ENCODE peak calls at places on chromosomes 13 and 19, in ten cellular contexts. S is colonic mucosa; O is thoracic aorta; H is PC-9; P is cardiac muscle cell; K is CD8-positive, alpha-beta T cell; R is astrocyte; A is foreskin keratinocyte; B is Panc1; J is thyroid gland. X is an unnamed sample.

GRCh38 chr13:47455581-47455980 is 545.5 kb downstream of the SUCLA2 start:
- DNase-seq in R (no peak), O (no peak), S (no peak), H (no peak), K (no peak), A (no peak), B (no peak), P (peak; percentile 20), J (no peak), X (no peak)

GRCh38 chr13:113576597-113576996 is 8.0 kb upstream of the TFDP1 start:
- DNase-seq in H (no peak), P (no peak), S (no peak), O (no peak), A (no peak), K (no peak), B (no peak), R (no peak), J (no peak), X (no peak)

GRCh38 chr13:94054159-94054558 is 425.3 kb downstream of the DCT start:
- DNase-seq in H (no peak), K (no peak), J (no peak), R (no peak), O (no peak), B (no peak), A (no peak), S (no peak), P (no peak), X (no peak)

GRCh38 chr19:5101871-5102270 is 133.0 kb downstream of the KDM4B start:
- DNase-seq in O (no peak), P (no peak), J (no peak), S (no peak), K (no peak), H (no peak), A (no peak), B (no peak), R (no peak), X (no peak)

GRCh38 chr19:46975918-46976782 is 43.5 kb upstream of the NPAS1 start:
- DNase-seq in H (peak; percentile 85), B (no peak), K (no peak), J (peak; percentile 99), A (peak; percentile 45), O (peak; percentile 91), R (peak; percentile 99), P (peak; percentile 99), S (peak; percentile 73), X (peak; percentile 98)

GRCh38 chr13:94322925-94323324 is 156.6 kb downstream of the DCT start:
- DNase-seq in O (no peak), R (no peak), P (no peak), A (no peak), S (no peak), K (no peak), B (no peak), H (no peak), J (no peak), X (no peak)

GRCh38 chr13:113616281-113616906 is 31.8 kb downstream of the TFDP1 start:
- DNase-seq in A (no peak), O (no peak), P (peak; percentile 84), K (no peak), R (no peak), B (no peak), H (no peak), S (no peak), J (peak; percentile 12), X (no peak)

GRCh38 chr13:66994498-66995365 is 235.4 kb downstream of the PCDH9 start:
- DNase-seq in R (no peak), P (no peak), O (no peak), H (no peak), A (no peak), S (no peak), B (no peak), K (no peak), J (no peak), X (no peak)

GRCh38 chr19:28313633-28314032 is 899.3 kb downstream of the UQCRFS1 start:
- DNase-seq in S (no peak), O (no peak), A (no peak), B (no peak), R (peak; percentile 99), J (no peak), H (no peak), P (peak; percentile 85), K (no peak), X (no peak)

DNA sequence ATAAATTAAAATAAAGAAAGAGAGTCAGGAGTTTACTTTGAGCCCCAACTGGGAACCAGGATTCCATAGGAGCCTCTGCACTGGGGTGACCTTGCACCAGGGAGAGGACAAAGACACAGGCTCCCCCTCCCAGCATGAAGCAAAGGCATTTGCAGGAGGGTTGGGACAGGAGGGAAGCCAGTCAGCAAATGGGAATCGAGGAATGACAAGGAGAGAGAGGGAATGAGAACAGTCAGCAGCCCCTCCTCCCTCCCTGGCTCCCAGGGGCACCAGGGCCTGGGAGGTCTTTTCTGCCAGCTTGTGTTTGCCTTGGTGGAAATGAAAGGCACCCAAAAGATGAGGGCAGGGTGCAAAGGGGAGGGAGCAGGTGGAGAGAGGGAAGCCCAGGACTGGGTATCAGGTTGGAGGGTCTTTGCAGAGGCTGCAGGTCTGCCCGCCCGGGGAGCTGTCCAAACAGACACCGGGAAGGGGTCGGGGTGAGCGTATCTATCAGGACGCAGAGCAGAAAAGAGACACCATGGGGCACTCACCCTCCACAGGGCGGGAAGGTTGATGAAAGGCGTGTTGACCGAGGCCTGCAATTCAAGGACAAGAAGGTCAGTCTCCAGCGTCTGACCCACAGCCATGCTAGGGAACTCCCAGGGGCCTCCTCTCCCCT is 3.8 kb downstream of the SBSN start:
- DNase-seq in K (no peak), B (no peak), J (no peak), O (no peak), A (no peak), R (no peak), P (no peak), S (no peak), H (no peak), X (no peak)
- TF ChIP-seq CTCF in K (no peak), B (no peak), J (no peak), O (no peak), A (no peak), R (no peak), P (no peak), S (no peak), H (no peak), X (no peak)

GRCh38 chr13:49441846-49442245 is 2.0 kb downstream of the CAB39L start:
- DNase-seq in B (no peak), P (peak; percentile 21), J (no peak), R (peak; percentile 90), S (no peak), H (no peak), K (no peak), A (no peak), O (no peak), X (no peak)

GRCh38 chr13:49444517-49445395 is 682 bp downstream of the SETDB2 start:
- DNase-seq in J (peak; percentile 20), H (peak; percentile 52), K (peak; percentile 19), A (peak; percentile 45), P (peak; percentile 50), B (peak; percentile 48), O (no peak), S (peak; percentile 39), R (peak; percentile 63), X (no peak)

GRCh38 chr13:49443327-49443688 is 556 bp downstream of the CAB39L start:
- DNase-seq in H (no peak), R (peak; percentile 17), B (no peak), A (no peak), P (peak; percentile 52), K (no peak), J (peak; percentile 8), O (no peak), S (no peak), X (no peak)

GRCh38 chr13:49446473-49446872 is 2.4 kb downstream of the SETDB2 start:
- DNase-seq in S (no peak), O (no peak), J (no peak), R (no peak), H (no peak), K (no peak), P (no peak), A (no peak), B (no peak), X (no peak)

DNA sequence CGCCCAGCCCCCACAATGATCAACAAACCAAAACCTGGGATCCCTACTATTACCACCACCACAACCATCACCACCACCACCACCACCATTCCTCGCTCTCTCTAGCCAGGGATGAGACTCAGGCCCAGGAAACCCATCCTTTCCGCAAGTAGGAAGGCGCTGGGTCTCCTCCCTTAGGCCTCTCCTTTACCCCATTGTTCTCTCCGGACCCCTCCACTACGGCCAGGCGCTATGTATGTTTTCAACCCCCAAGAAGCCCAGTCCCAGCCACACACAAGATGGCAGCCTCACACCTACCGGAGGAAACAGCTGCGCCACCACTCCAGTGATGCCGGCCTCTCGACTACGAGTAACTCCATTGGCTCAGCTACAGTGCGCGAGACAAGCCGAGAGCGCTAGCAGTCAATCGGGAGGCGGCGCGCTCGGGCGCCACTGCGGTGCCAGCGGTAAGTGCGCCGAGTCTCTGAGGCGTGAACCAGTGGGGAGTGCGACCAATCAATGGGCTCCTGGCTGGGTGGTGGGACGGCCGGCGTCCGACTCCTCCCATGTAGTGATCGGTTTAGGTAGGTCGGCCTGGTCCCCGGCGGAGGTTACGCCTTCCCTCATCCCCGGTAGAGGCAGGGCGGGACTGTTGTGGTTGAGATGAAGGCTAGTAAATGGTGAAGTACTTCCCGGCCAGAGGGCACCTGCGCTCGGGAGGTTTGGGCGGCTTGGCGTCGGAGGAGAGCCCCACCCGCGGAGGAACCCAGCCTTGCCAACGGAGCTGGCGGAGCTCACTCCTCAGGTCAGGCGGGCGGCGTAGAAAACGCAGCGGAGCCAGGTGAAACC is at the start of the genes CAB39L and SETDB2:
- DNase-seq in O (peak; percentile 98), A (peak; percentile 99), S (peak; percentile 99), K (peak; percentile 98), J (peak; percentile 100), B (peak; percentile 93), P (peak; percentile 100), H (peak; percentile 97), R (peak; percentile 98), X (peak; percentile 100)
- H3K4me1 ChIP-seq in O (peaks cover 25% of the 10 kb centered on the region), A (no peaks in the 10 kb centered on the region), S (no peaks in the 10 kb centered on the region), K (peaks cover 42% of the 10 kb centered on the region), J (peaks cover 6% of the 10 kb centered on the region), B (peaks cover 13% of the 10 kb centered on the region), P (peaks cover 12% of the 10 kb centered on the region), H (peaks cover 6% of the 10 kb centered on the region), R (peaks cover 7% of the 10 kb centered on the region), X (peaks cover 20% of the 10 kb centered on the region)

GRCh38 chr19:24086974-24087595 is at the start of gene ZNF254:
- DNase-seq in A (peak; percentile 82), K (peak; percentile 65), S (peak; percentile 94), J (peak; percentile 96), H (peak; percentile 94), O (peak; percentile 86), P (peak; percentile 95), R (peak; percentile 92), B (peak; percentile 76), X (peak; percentile 95)
- TF ChIP-seq CTCF in A (no peak), K (no peak), S (no peak), J (no peak), H (no peak), O (no peak), P (no peak), R (no peak), B (no peak), X (no peak)

DNA sequence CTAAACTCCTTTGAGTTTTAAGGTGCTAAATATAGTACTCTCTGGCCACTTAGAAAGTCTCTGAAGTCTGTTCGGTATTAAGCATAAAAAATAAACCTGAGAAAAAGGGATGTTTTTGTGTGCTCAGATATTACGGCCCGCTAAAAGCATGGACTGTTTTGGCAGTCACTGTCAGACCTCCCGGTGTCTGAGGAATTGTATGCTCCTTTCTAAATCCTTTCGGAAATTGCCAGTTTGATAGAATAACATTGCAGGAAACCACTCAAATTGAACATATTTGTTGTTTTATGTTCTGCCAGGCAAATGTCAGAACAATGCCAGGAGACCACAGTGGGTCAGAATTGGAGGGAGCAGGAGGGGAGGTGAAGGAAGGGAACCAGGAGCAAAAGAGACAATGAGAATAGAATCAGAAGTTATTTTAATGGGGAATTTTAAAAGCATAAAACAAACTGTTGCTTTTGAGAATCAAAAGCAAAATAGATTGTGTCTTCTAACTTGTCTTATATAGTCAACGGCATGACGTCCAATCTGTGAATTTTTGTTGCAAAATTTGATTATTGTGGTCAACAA is 257.3 kb downstream of the SPRY2 start:
- DNase-seq in A (no peak), R (peak; percentile 97), J (no peak), S (no peak), H (no peak), B (no peak), O (no peak), P (peak; percentile 75), K (no peak), X (no peak)
- H3K4me1 ChIP-seq in A (peaks cover 37% of the 10 kb centered on the region), R (peaks cover 24% of the 10 kb centered on the region), J (peaks cover 18% of the 10 kb centered on the region), S (no peaks in the 10 kb centered on the region), H (peaks cover 53% of the 10 kb centered on the region), B (peaks cover 15% of the 10 kb centered on the region), O (peaks cover 5% of the 10 kb centered on the region), P (peaks cover 3% of the 10 kb centered on the region), K (no peaks in the 10 kb centered on the region), X (peaks cover 4% of the 10 kb centered on the region)

X was measured in ascending aorta.